ENCODE peak calls at places on chromosomes 7 and 10, in nine cellular contexts. Y, K, B, V, L, W, O, T and U are unnamed samples. For H3K4me1, the result is how much of the 10 kb centered on the place peaks cover.

GRCh38 chr7:27386581-27386980 is 144.0 kb downstream of the EVX1 start:
- DNase-seq in Y (no peak), K (no peak), B (no peak), V (no peak), L (no peak), W (no peak), O (no peak), T (no peak), U (no peak)

GRCh38 chr10:119030421-119031250 is 1.1 kb downstream of the NANOS1 start:
- DNase-seq in Y (peak), K (peak), B (peak), V (peak), L (peak), W (peak), O (peak), T (no peak), U (no peak)

GRCh38 chr7:114856625-114857024 is 65.3 kb upstream of the MDFIC start:
- DNase-seq in Y (no peak), K (peak), B (no peak), V (peak), L (no peak), W (no peak), O (no peak), T (no peak), U (no peak)

GRCh38 chr7:4722308-4722707 is 40.2 kb downstream of the FOXK1 start:
- DNase-seq in Y (no peak), K (no peak), B (no peak), V (no peak), L (no peak), W (no peak), O (no peak), T (no peak), U (no peak)

GRCh38 chr10:43037942-43038782 is 38.7 kb upstream of the RET start:
- DNase-seq in Y (no peak), K (no peak), B (no peak), V (no peak), L (no peak), W (no peak), O (no peak), T (no peak), U (no peak)

GRCh38 chr7:68619476-68619875 is 978.8 kb upstream of the AUTS2 start:
- DNase-seq in Y (no peak), K (no peak), B (no peak), V (no peak), L (no peak), W (no peak), O (no peak), T (no peak), U (no peak)

GRCh38 chr10:129707406-129708388 is 240.7 kb downstream of the MGMT start:
- DNase-seq in Y (no peak), K (no peak), B (no peak), V (no peak), L (no peak), W (peak), O (peak), T (no peak), U (no peak)

GRCh38 chr7:40571796-40572195 is 437.0 kb downstream of the SUGCT start:
- DNase-seq in Y (no peak), K (peak), B (no peak), V (no peak), L (no peak), W (no peak), O (no peak), T (no peak), U (no peak)

GRCh38 chr10:124120410-124121061 is 27.1 kb upstream of the CHST15 start:
- DNase-seq in Y (no peak), K (no peak), B (no peak), V (no peak), L (no peak), W (no peak), O (no peak), T (no peak), U (no peak)

GRCh38 chr10:17210361-17210760 is 8.9 kb upstream of the TRDMT1 start:
- DNase-seq in Y (no peak), K (no peak), B (no peak), V (no peak), L (no peak), W (no peak), O (no peak), T (no peak), U (no peak)

GRCh38 chr10:45000138-45000763 is 472 bp upstream of the ZNF22 start:
- DNase-seq in Y (peak), K (no peak), B (no peak), V (no peak), L (no peak), W (no peak), O (peak), T (no peak), U (peak)

GRCh38 chr7:140525741-140526140 is 46.4 kb upstream of the MKRN1 start:
- DNase-seq in Y (no peak), K (peak), B (peak), V (no peak), L (no peak), W (no peak), O (no peak), T (no peak), U (no peak)

GRCh38 chr7:138455609-138456008 is 4.5 kb upstream of the TRIM24 start:
- DNase-seq in Y (no peak), K (no peak), B (no peak), V (no peak), L (no peak), W (no peak), O (no peak), T (no peak), U (no peak)

GRCh38 chr10:34489973-34490372 is 325.1 kb downstream of the PARD3 start:
- DNase-seq in Y (no peak), K (peak), B (no peak), V (no peak), L (no peak), W (no peak), O (no peak), T (peak), U (no peak)

GRCh38 chr10:34492081-34492480 is 323.0 kb downstream of the PARD3 start:
- DNase-seq in Y (no peak), K (peak), B (no peak), V (no peak), L (no peak), W (no peak), O (no peak), T (no peak), U (no peak)

GRCh38 chr10:34491666-34492065 is 323.4 kb downstream of the PARD3 start:
- DNase-seq in Y (no peak), K (no peak), B (no peak), V (no peak), L (no peak), W (no peak), O (no peak), T (peak), U (no peak)

GRCh38 chr10:34495938-34496337 is 319.2 kb downstream of the PARD3 start:
- DNase-seq in Y (peak), K (no peak), B (no peak), V (no peak), L (no peak), W (no peak), O (no peak), T (no peak), U (no peak)

DNA sequence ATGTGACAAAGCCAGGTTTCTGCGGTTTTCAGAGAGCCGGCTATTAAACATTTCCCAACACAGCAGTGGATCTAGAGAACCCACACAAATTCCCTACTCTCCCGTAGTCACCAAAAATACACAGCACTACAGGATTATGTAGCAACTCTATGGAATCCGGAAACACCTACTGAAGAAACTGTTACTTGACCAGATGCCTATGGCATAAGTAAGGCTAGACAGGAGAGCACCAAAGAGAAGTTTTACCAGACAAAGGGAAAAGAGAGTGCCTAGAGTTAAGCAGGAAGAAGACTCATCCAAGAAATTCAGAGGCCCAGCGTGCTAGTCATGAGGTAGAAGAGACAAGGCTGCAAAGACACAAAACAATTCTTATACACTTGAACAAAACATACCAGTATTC is 321.1 kb downstream of the PARD3 start:
- DNase-seq in Y (no peak), K (peak), B (no peak), V (no peak), L (no peak), W (no peak), O (no peak), T (peak), U (no peak)
- H3K4me1 ChIP-seq in Y (under half), K (under half), B (under half), V (under half), L (under half), W (under half), O (under half), T (half or more), U (under half)

GRCh38 chr10:88840104-88840503 is 11.5 kb downstream of the ANKRD22 start:
- DNase-seq in Y (no peak), K (no peak), B (no peak), V (no peak), L (no peak), W (no peak), O (no peak), T (no peak), U (no peak)
- H3K4me1 ChIP-seq in Y (under half), K (under half), B (under half), V (under half), L (under half), W (under half), O (under half), T (under half), U (under half)

GRCh38 chr10:121595321-121595805 is 2.9 kb downstream of the FGFR2 start:
- DNase-seq in Y (no peak), K (peak), B (no peak), V (no peak), L (no peak), W (no peak), O (no peak), T (no peak), U (peak)

GRCh38 chr10:121594623-121595320 is 3.5 kb downstream of the FGFR2 start:
- DNase-seq in Y (no peak), K (no peak), B (no peak), V (no peak), L (peak), W (no peak), O (no peak), T (no peak), U (no peak)

GRCh38 chr10:121593267-121593666 is 5.0 kb downstream of the FGFR2 start:
- DNase-seq in Y (no peak), K (no peak), B (no peak), V (no peak), L (no peak), W (no peak), O (no peak), T (no peak), U (no peak)

GRCh38 chr10:121593676-121594075 is 4.6 kb downstream of the FGFR2 start:
- DNase-seq in Y (no peak), K (no peak), B (no peak), V (no peak), L (no peak), W (no peak), O (no peak), T (no peak), U (peak)

GRCh38 chr10:121594076-121594475 is 4.2 kb downstream of the FGFR2 start:
- DNase-seq in Y (no peak), K (no peak), B (no peak), V (no peak), L (no peak), W (no peak), O (no peak), T (no peak), U (no peak)
- H3K4me1 ChIP-seq in Y (under half), K (under half), B (under half), V (under half), L (under half), W (under half), O (under half), T (under half), U (under half)

DNA sequence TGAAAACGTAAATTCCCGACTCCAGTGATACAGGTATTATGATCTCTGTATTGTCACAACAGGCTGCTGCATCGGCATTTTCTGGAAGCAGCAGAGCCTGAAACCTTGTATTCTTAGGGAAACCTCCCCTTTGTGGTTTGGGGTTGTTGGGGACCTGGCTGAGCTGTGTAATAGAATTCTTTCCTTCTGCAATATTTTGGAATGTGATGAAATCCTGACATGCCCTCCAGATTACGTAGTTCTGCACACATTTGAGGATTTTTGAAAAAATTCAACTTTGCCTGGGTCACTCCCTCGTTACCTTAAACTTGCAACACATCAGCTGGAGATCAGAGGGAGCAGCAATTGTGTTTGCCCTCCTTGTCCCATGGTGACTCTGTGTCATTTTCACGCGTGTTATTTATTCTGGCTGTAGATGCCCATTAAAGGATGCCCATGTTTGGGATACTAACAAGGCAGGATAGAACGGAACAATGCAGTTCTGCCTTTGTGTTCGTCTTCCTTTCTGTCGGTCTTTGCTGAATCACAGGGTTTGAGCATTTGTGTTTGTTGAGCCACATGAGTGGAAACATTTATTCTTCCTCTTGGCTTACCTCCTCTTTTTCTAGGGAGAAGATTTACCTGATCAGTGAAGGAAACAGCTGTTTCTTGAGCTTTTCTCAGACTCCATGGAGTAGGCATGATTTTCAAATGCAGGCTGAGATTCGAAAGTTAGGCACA is 181.7 kb downstream of the TCF7L2 start:
- DNase-seq in Y (no peak), K (peak), B (no peak), V (no peak), L (no peak), W (no peak), O (no peak), T (no peak), U (no peak)
- H3K4me1 ChIP-seq in Y (under half), K (under half), B (under half), V (under half), L (under half), W (under half), O (under half), T (half or more), U (under half)

DNA sequence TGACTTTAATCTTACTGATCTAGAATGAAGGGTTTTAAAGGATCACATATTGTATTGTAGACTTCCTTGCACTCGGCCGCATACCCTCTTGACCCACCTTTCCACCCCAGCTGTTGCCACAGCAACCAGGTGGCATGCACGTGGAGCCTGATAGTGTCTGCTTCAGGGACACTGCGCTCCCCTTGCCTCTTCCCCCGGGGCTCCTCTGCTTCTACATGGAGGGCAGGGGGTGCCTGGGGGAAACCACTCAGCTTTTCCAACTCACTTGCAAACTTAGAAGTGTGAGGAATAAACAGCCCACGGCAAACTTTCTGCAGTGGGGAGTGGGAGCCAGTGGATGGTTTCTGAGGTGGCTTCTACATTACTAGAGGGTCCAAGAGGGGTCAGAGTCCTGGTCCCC is 458.6 kb downstream of the PLXNA4 start:
- DNase-seq in Y (no peak), K (no peak), B (no peak), V (no peak), L (no peak), W (no peak), O (no peak), T (no peak), U (no peak)
- H3K4me1 ChIP-seq in Y (under half), K (under half), B (under half), V (under half), L (under half), W (under half), O (under half), T (under half), U (under half)

DNA sequence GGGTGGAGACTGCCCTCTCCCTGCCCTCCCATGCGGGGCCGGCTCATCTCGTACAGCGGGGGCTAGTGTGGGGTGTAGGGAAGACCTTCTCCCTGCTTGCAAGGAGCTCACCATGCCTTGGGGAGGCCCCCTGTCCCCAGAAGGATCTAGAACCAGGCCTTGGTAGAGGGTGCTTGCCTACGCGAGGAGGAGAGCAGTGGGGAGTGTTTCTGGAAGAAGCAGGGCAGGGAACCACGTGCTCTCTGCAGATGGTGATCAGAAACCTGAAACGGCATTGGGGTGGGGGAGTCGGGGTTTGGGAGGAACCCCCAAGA is 2.7 kb downstream of the MAFK start:
- DNase-seq in Y (no peak), K (no peak), B (no peak), V (no peak), L (no peak), W (no peak), O (no peak), T (no peak), U (no peak)
- H3K4me1 ChIP-seq in Y (under half), K (under half), B (under half), V (half or more), L (under half), W (under half), O (half or more), T (under half), U (half or more)

DNA sequence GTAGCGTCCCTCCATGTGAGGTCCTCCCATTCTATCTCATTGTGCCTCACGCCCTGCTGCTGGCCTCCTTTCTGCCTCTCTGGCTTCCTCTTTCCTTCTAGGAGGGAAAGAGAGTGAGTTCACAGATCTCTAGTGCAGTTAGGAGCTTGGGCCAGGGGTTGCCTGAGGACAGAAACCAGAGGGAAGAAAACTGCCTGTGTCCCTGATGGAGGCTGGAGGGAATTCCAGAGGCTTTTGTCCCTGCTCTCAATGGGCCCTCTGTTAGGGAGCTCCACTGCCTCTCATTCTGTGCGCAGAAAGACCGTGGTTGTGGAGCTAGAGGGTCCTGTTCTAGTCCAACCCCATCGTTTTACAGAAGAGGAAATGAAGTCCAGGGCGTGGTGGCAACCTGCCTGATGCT is 4.6 kb downstream of the MARVELD1 start:
- DNase-seq in Y (no peak), K (no peak), B (no peak), V (no peak), L (no peak), W (no peak), O (no peak), T (no peak), U (no peak)
- H3K4me1 ChIP-seq in Y (under half), K (under half), B (under half), V (under half), L (under half), W (under half), O (under half), T (under half), U (half or more)